ENCODE peak calls at places on chromosomes 4 and X, in four cellular contexts. T, V, F and B are unnamed samples.

GRCh38 chrX:71668248-71668595 is 876 bp downstream of the LOC101059915 start:
- DNase-seq in T (no peak), F (no peak), V (no peak), B (no peak)

GRCh38 chr4:77095101-77095826 is 19.5 kb upstream of the CCNI start:
- DNase-seq in T (peak), V (peak), F (peak), B (peak)

GRCh38 chr4:153452661-153453378 is 13.3 kb upstream of the TMEM131L start:
- DNase-seq in T (no peak), V (no peak), F (no peak), B (no peak)

GRCh38 chr4:30295652-30296051 is 424.5 kb upstream of the PCDH7 start:
- DNase-seq in V (no peak), F (no peak), T (no peak), B (no peak)

GRCh38 chrX:38841766-38842165 is 40.5 kb downstream of the MID1IP1 start:
- DNase-seq in V (no peak), F (no peak), T (no peak), B (no peak)

GRCh38 chr4:105944535-105944934 is 49.3 kb downstream of the NPNT start:
- DNase-seq in T (no peak), F (no peak), V (no peak), B (no peak)

GRCh38 chr4:17812125-17812524 is 1.3 kb downstream of the NCAPG start:
- DNase-seq in F (no peak), T (no peak), V (no peak), B (no peak)

GRCh38 chr4:118817178-118817930 is 18.6 kb downstream of the SEC24D start:
- DNase-seq in T (no peak), F (no peak), V (no peak), B (no peak)

GRCh38 chrX:150566734-150567182 is 1.7 kb upstream of the MTM1 start:
- DNase-seq in F (no peak), T (no peak), V (no peak), B (no peak)

GRCh38 chr4:87033902-87034301 is 99.1 kb downstream of the AFF1 start:
- DNase-seq in T (no peak), F (no peak), V (no peak), B (no peak)

GRCh38 chrX:46649421-46650260 is 76.1 kb downstream of the CHST7 start:
- DNase-seq in V (no peak), T (peak), F (peak), B (no peak)

GRCh38 chrX:133923113-133923512 is 62.3 kb downstream of the GPC3 start:
- DNase-seq in V (no peak), T (peak), F (no peak), B (no peak)

GRCh38 chr4:39541987-39542632 is 14.9 kb upstream of the UGDH start:
- DNase-seq in V (no peak), F (no peak), T (no peak), B (no peak)

GRCh38 chrX:131747173-131747572 is 203.3 kb downstream of the OR13H1 start:
- DNase-seq in V (no peak), F (peak), T (peak), B (peak)

GRCh38 chr4:85603437-85604336 is 128.7 kb downstream of the ARHGAP24 start:
- DNase-seq in T (peak), V (no peak), F (no peak), B (no peak)

GRCh38 chr4:63717384-63717783 is 691.9 kb downstream of the TECRL start:
- DNase-seq in T (peak), F (no peak), V (no peak), B (no peak)

GRCh38 chrX:103927030-103927429 is 35.4 kb upstream of the TMSB15B start:
- DNase-seq in T (peak), V (no peak), F (no peak), B (no peak)

GRCh38 chrX:2548731-2549423 is 48.1 kb upstream of the DHRSX start:
- DNase-seq in T (no peak), V (no peak), F (no peak), B (no peak)

GRCh38 chr4:95095352-95095974 is 337.7 kb downstream of the BMPR1B start:
- DNase-seq in F (no peak), T (no peak), V (no peak), B (no peak)

GRCh38 chr4:112739442-112739841 is 102.5 kb downstream of the LARP7 start:
- DNase-seq in T (no peak), F (no peak), V (no peak), B (no peak)

GRCh38 chr4:1010522-1011021 is 854 bp upstream of the FGFRL1 start:
- DNase-seq in V (no peak), T (peak), F (no peak), B (peak)

GRCh38 chrX:49019599-49020249 is 17.7 kb upstream of the GRIPAP1 start:
- DNase-seq in T (no peak), F (no peak), V (no peak), B (no peak)

GRCh38 chrX:135740683-135741149 is 27.3 kb downstream of the CT45A3 start:
- DNase-seq in T (peak), V (peak), F (no peak), B (peak)

GRCh38 chr4:132646186-132646585 is 502.9 kb upstream of the PCDH10 start:
- DNase-seq in T (peak), F (no peak), V (no peak), B (no peak)

GRCh38 chr4:82524570-82525152 is 37.1 kb downstream of the TMEM150C start:
- DNase-seq in F (no peak), T (no peak), V (no peak), B (no peak)

GRCh38 chrX:18895157-18895952 is 88.6 kb downstream of the PHKA2 start:
- DNase-seq in F (no peak), T (no peak), V (no peak), B (no peak)

GRCh38 chr4:173494013-173494970 is 35.7 kb downstream of the HAND2 start:
- DNase-seq in T (peak), V (no peak), F (peak), B (no peak)